ENCODE peak calls at places on chromosomes 7 and 10, in ten cellular contexts. Q is psoas muscle; U is activated naive CD4-positive, alpha-beta T cell treated with anti-CD3 and anti-CD28 coated beads for 36 hours; N is transverse colon; Y is effector CD4-positive, alpha-beta T cell; R is stimulated activated CD8-positive, alpha-beta memory T cell treated with anti-CD3 and anti-CD28 coated beads, Interleukin-4, amount 100 ng/mL, for 1 hour; A is HuH-7.5; T is T-helper 22 cell; D is RPMI7951; C is CD4-positive, alpha-beta memory T cell. K is an unnamed sample.

GRCh38 chr7:106038916-106039315 is 73.2 kb downstream of the SYPL1 start:
- DNase-seq in Q (no peak), U (no peak), N (no peak), Y (no peak), R (no peak), A (no peak), T (no peak), D (peak), C (no peak), K (no peak)

GRCh38 chr7:105224884-105225651 is 163.7 kb downstream of the SRPK2 start:
- DNase-seq in Q (no peak), U (peak), N (no peak), Y (no peak), R (no peak), A (no peak), T (no peak), D (peak), C (no peak), K (no peak)

GRCh38 chr10:79459243-79459642 is 13.8 kb upstream of the ZCCHC24 start:
- DNase-seq in Q (no peak), U (no peak), N (no peak), Y (no peak), R (no peak), A (no peak), T (no peak), D (no peak), C (no peak), K (no peak)

GRCh38 chr10:8040651-8041050 is 13.8 kb upstream of the GATA3 start:
- DNase-seq in Q (no peak), U (no peak), N (no peak), Y (no peak), R (no peak), A (no peak), T (no peak), D (no peak), C (no peak), K (no peak)

GRCh38 chr7:32948202-32948601 is 9.0 kb upstream of the FKBP9 start:
- DNase-seq in Q (no peak), U (no peak), N (no peak), Y (no peak), R (no peak), A (no peak), T (no peak), D (no peak), C (no peak), K (no peak)

GRCh38 chr10:119199231-119199992 is 8.0 kb upstream of the GRK5 start:
- DNase-seq in Q (peak), U (peak), N (peak), Y (peak), R (no peak), A (peak), T (no peak), D (peak), C (peak), K (peak)

GRCh38 chr10:132094581-132095234 is 29.0 kb downstream of the JAKMIP3 start:
- DNase-seq in Q (no peak), U (no peak), N (no peak), Y (no peak), R (no peak), A (no peak), T (no peak), D (no peak), C (no peak), K (no peak)

GRCh38 chr10:52170776-52171175 is 143.3 kb upstream of the DKK1 start:
- DNase-seq in Q (no peak), U (no peak), N (no peak), Y (no peak), R (no peak), A (no peak), T (no peak), D (no peak), C (no peak), K (no peak)

GRCh38 chr10:131514454-131514853 is 202.9 kb upstream of the TCERG1L start:
- DNase-seq in Q (no peak), U (no peak), N (no peak), Y (no peak), R (no peak), A (no peak), T (no peak), D (peak), C (no peak), K (no peak)

GRCh38 chr10:78343266-78343665 is 309.6 kb downstream of the RPS24 start:
- DNase-seq in Q (no peak), U (no peak), N (no peak), Y (no peak), R (no peak), A (no peak), T (no peak), D (no peak), C (no peak), K (no peak)

GRCh38 chr10:17109475-17110207 is 20.0 kb downstream of the CUBN start:
- DNase-seq in Q (no peak), U (peak), N (no peak), Y (no peak), R (no peak), A (no peak), T (no peak), D (peak), C (no peak), K (no peak)

GRCh38 chr10:124636271-124636993 is 107.7 kb downstream of the FAM53B start:
- DNase-seq in Q (no peak), U (peak), N (no peak), Y (no peak), R (no peak), A (no peak), T (no peak), D (no peak), C (no peak), K (no peak)

GRCh38 chr7:158065340-158065739 is 522.3 kb downstream of the PTPRN2 start:
- DNase-seq in Q (no peak), U (no peak), N (no peak), Y (no peak), R (no peak), A (no peak), T (no peak), D (no peak), C (no peak), K (peak)

GRCh38 chr10:89076120-89076519 is 85.5 kb downstream of the FAS start:
- DNase-seq in Q (no peak), U (no peak), N (no peak), Y (no peak), R (no peak), A (no peak), T (no peak), D (no peak), C (no peak), K (no peak)

GRCh38 chr10:123506455-123506854 is 159.7 kb upstream of the GPR26 start:
- DNase-seq in Q (no peak), U (no peak), N (no peak), Y (no peak), R (no peak), A (no peak), T (no peak), D (no peak), C (no peak), K (no peak)

GRCh38 chr7:64636386-64636785 is 29.5 kb upstream of the ZNF107 start:
- DNase-seq in Q (no peak), U (peak), N (no peak), Y (no peak), R (no peak), A (no peak), T (no peak), D (no peak), C (no peak), K (no peak)

GRCh38 chr7:82194011-82194410 is 249.6 kb downstream of the CACNA2D1 start:
- DNase-seq in Q (no peak), U (no peak), N (no peak), Y (no peak), R (no peak), A (no peak), T (no peak), D (peak), C (no peak), K (no peak)

GRCh38 chr7:135160858-135161653 is 9.5 kb downstream of the CYREN start:
- DNase-seq in Q (no peak), U (no peak), N (no peak), Y (no peak), R (no peak), A (no peak), T (no peak), D (no peak), C (no peak), K (no peak)

GRCh38 chr7:2729043-2729892 is 41.3 kb downstream of the AMZ1 start:
- DNase-seq in Q (peak), U (no peak), N (no peak), Y (no peak), R (no peak), A (no peak), T (no peak), D (no peak), C (no peak), K (peak)

GRCh38 chr7:106082087-106082854 is 29.8 kb downstream of the SYPL1 start:
- DNase-seq in Q (no peak), U (no peak), N (no peak), Y (no peak), R (no peak), A (no peak), T (no peak), D (no peak), C (no peak), K (no peak)

GRCh38 chr10:44974628-44975431 is 3.8 kb downstream of the DEPP1 start:
- DNase-seq in Q (peak), U (peak), N (peak), Y (peak), R (no peak), A (peak), T (peak), D (peak), C (peak), K (peak)

GRCh38 chr7:5500056-5500776 is 76.6 kb upstream of the TNRC18 start:
- DNase-seq in Q (no peak), U (no peak), N (no peak), Y (no peak), R (no peak), A (no peak), T (no peak), D (no peak), C (no peak), K (no peak)

GRCh38 chr10:11875499-11876281 is 52.5 kb downstream of the PROSER2 start:
- DNase-seq in Q (peak), U (no peak), N (peak), Y (no peak), R (no peak), A (peak), T (no peak), D (peak), C (no peak), K (peak)

GRCh38 chr7:67940400-67940799 is 943.8 kb downstream of the TYW1 start:
- DNase-seq in Q (no peak), U (no peak), N (no peak), Y (no peak), R (no peak), A (no peak), T (no peak), D (no peak), C (no peak), K (no peak)

GRCh38 chr10:124629842-124630241 is 114.3 kb downstream of the FAM53B start:
- DNase-seq in Q (no peak), U (no peak), N (no peak), Y (no peak), R (no peak), A (no peak), T (no peak), D (no peak), C (no peak), K (no peak)

GRCh38 chr10:11476035-11476434 is 135.4 kb downstream of the USP6NL start:
- DNase-seq in Q (no peak), U (no peak), N (no peak), Y (no peak), R (no peak), A (no peak), T (no peak), D (peak), C (no peak), K (no peak)

GRCh38 chr10:92567952-92568600 is 5.8 kb downstream of the IDE start:
- DNase-seq in Q (no peak), U (peak), N (no peak), Y (no peak), R (no peak), A (no peak), T (no peak), D (peak), C (no peak), K (no peak)

GRCh38 chr7:128425851-128426250 is 16.1 kb upstream of the IMPDH1 start:
- DNase-seq in Q (peak), U (peak), N (peak), Y (peak), R (no peak), A (peak), T (peak), D (peak), C (peak), K (peak)

GRCh38 chr10:62626096-62626495 is 178.4 kb upstream of the ADO start:
- DNase-seq in Q (no peak), U (no peak), N (no peak), Y (no peak), R (no peak), A (no peak), T (no peak), D (no peak), C (no peak), K (no peak)

GRCh38 chr7:25952277-25953057 is 199.5 kb upstream of the NFE2L3 start:
- DNase-seq in Q (no peak), U (no peak), N (no peak), Y (no peak), R (no peak), A (peak), T (no peak), D (no peak), C (no peak), K (no peak)

GRCh38 chr10:34489436-34489835 is 325.7 kb downstream of the PARD3 start:
- DNase-seq in Q (no peak), U (no peak), N (no peak), Y (no peak), R (no peak), A (no peak), T (no peak), D (no peak), C (no peak), K (no peak)

GRCh38 chr7:128739990-128740682 is 977 bp downstream of the CALU start:
- DNase-seq in Q (no peak), U (no peak), N (no peak), Y (no peak), R (no peak), A (no peak), T (no peak), D (no peak), C (no peak), K (no peak)

GRCh38 chr10:78688945-78689935 is 379.5 kb upstream of the ZMIZ1 start:
- DNase-seq in Q (peak), U (no peak), N (no peak), Y (no peak), R (no peak), A (no peak), T (no peak), D (peak), C (no peak), K (peak)

GRCh38 chr7:35725280-35725680 is 30.3 kb upstream of the HERPUD2 start:
- DNase-seq in Q (no peak), U (peak), N (peak), Y (peak), R (no peak), A (no peak), T (peak), D (no peak), C (peak), K (no peak)

GRCh38 chr10:47042815-47043750 is 131.9 kb downstream of the PTPN20 start:
- DNase-seq in Q (no peak), U (no peak), N (no peak), Y (no peak), R (no peak), A (no peak), T (no peak), D (no peak), C (no peak), K (peak)

GRCh38 chr7:141577043-141577839 is 26.0 kb downstream of the AGK start:
- DNase-seq in Q (no peak), U (no peak), N (no peak), Y (no peak), R (no peak), A (no peak), T (no peak), D (no peak), C (no peak), K (no peak)

GRCh38 chr10:93600446-93600860 is 582 bp downstream of the RBP4 start:
- DNase-seq in Q (no peak), U (no peak), N (no peak), Y (no peak), R (no peak), A (no peak), T (no peak), D (no peak), C (no peak), K (no peak)

GRCh38 chr7:69674701-69675182 is 76.5 kb downstream of the AUTS2 start:
- DNase-seq in Q (no peak), U (no peak), N (no peak), Y (no peak), R (no peak), A (no peak), T (no peak), D (no peak), C (no peak), K (no peak)

GRCh38 chr10:71741671-71742070 is 22.1 kb upstream of the C10orf105 start:
- DNase-seq in Q (no peak), U (no peak), N (no peak), Y (no peak), R (no peak), A (no peak), T (no peak), D (no peak), C (no peak), K (no peak)

K was measured in aorta.